ENCODE peak calls at places on chromosomes 4 and X, in six cellular contexts. S, K, I, C, B and Q are unnamed samples.
A peak's percentile ranks its signal among the peaks of the same experiment; 100 is the strongest.

GRCh38 chrX:106917830-106918500 is 2.2 kb upstream of the CLDN2 start:
- DNase-seq in S (no peak), K (no peak), I (peak; percentile 6), C (no peak), B (no peak), Q (no peak)

GRCh38 chr4:119118397-119118796 is 17.2 kb upstream of the MYOZ2 start:
- DNase-seq in S (no peak), K (no peak), I (no peak), C (no peak), B (no peak), Q (no peak)

GRCh38 chr4:114563536-114564315 is 34.9 kb upstream of the UGT8 start:
- DNase-seq in S (no peak), K (no peak), I (no peak), C (no peak), B (no peak), Q (no peak)

GRCh38 chrX:17697191-17697590 is 40.1 kb upstream of the SCML1 start:
- DNase-seq in S (no peak), K (no peak), I (no peak), C (peak; percentile 1), B (no peak), Q (no peak)

GRCh38 chrX:23631136-23631535 is 36.2 kb upstream of the PRDX4 start:
- DNase-seq in S (no peak), K (no peak), I (no peak), C (no peak), B (no peak), Q (no peak)

GRCh38 chrX:120761810-120762209 is 113.9 kb downstream of the CT47B1 start:
- DNase-seq in S (no peak), K (no peak), I (no peak), C (no peak), B (no peak), Q (no peak)

GRCh38 chrX:1657367-1658082 is 42.7 kb downstream of the ASMT start:
- DNase-seq in S (peak; percentile 47), K (no peak), I (peak; percentile 23), C (no peak), B (no peak), Q (no peak)

GRCh38 chr4:1721666-1722550 is 587 bp downstream of the TACC3 start:
- DNase-seq in S (no peak), K (no peak), I (no peak), C (peak; percentile 81), B (no peak), Q (no peak)

GRCh38 chrX:143472334-143472938 is 44.8 kb downstream of the SPANXN3 start:
- DNase-seq in S (no peak), K (no peak), I (no peak), C (no peak), B (no peak), Q (no peak)

GRCh38 chr4:99811850-99812249 is 4.8 kb upstream of the DAPP1 start:
- DNase-seq in S (no peak), K (no peak), I (peak; percentile 29), C (peak; percentile 76), B (no peak), Q (no peak)